ENCODE peak calls at places on chromosomes 16 and 17, in four cellular contexts. T, B, X and G are unnamed samples.

GRCh38 chr17:76368545-76368944 is 14.8 kb upstream of the PRPSAP1 start:
- DNase-seq in X (no peak), B (peak; percentile 45), T (no peak), G (no peak)

GRCh38 chr17:69466905-69467630 is 52.6 kb downstream of the MAP2K6 start:
- DNase-seq in B (peak; percentile 78), X (no peak), T (no peak), G (no peak)

GRCh38 chr16:2032285-2033056 is 5.8 kb downstream of the NHERF2 start:
- DNase-seq in B (peak; percentile 56), X (no peak), T (no peak), G (no peak)

GRCh38 chr16:22632621-22633020 is 121.9 kb downstream of the NPIPB5 start:
- DNase-seq in T (no peak), X (no peak), B (no peak), G (no peak)

GRCh38 chr16:55257971-55258613 is 65.9 kb upstream of the IRX6 start:
- DNase-seq in T (peak; percentile 60), B (peak; percentile 27), X (peak; percentile 89), G (no peak)

GRCh38 chr17:65166785-65167184 is 29.6 kb downstream of the RGS9 start:
- DNase-seq in X (no peak), B (no peak), T (no peak), G (no peak)

GRCh38 chr16:59369523-59369922 is 635.4 kb upstream of the GOT2 start:
- DNase-seq in B (no peak), T (no peak), X (no peak), G (no peak)

GRCh38 chr17:82384730-82385429 is 13.3 kb downstream of the UTS2R start:
- DNase-seq in T (peak; percentile 85), B (peak; percentile 31), X (peak; percentile 89), G (no peak)

GRCh38 chr16:81940781-81941560 is 70.3 kb downstream of the SDR42E1 start:
- DNase-seq in X (no peak), B (peak; percentile 87), T (no peak), G (no peak)

GRCh38 chr16:46916980-46917379 is 32.8 kb downstream of the GPT2 start:
- DNase-seq in X (no peak), B (no peak), T (no peak), G (no peak)

GRCh38 chr17:18910326-18910725 is 41.6 kb upstream of the SLC5A10 start:
- DNase-seq in X (no peak), B (no peak), T (no peak), G (no peak)

GRCh38 chr17:69433093-69433492 is 18.6 kb downstream of the MAP2K6 start:
- DNase-seq in B (no peak), T (no peak), X (no peak), G (no peak)

GRCh38 chr17:32927724-32928526 is at the start of gene TMEM98:
- DNase-seq in B (peak; percentile 42), X (peak; percentile 91), T (peak; percentile 43), G (no peak)

GRCh38 chr16:28821874-28822519 is 802 bp upstream of the ATXN2L start:
- DNase-seq in B (no peak), X (no peak), T (no peak), G (no peak)

GRCh38 chr17:82314012-82314720 is 3.2 kb downstream of the CD7 start:
- DNase-seq in X (no peak), T (no peak), B (no peak), G (peak; percentile 19)

GRCh38 chr16:11630230-11631056 is 37.8 kb upstream of the SNN start:
- DNase-seq in T (no peak), X (no peak), B (no peak), G (no peak)

GRCh38 chr16:85209526-85210121 is 97.4 kb upstream of the CIBAR2 start:
- DNase-seq in B (no peak), X (peak; percentile 80), T (no peak), G (no peak)

GRCh38 chr17:68035131-68035522 is 408 bp upstream of the KPNA2 start:
- DNase-seq in B (no peak), X (peak; percentile 95), T (peak; percentile 94), G (peak; percentile 91)

GRCh38 chr17:75032896-75033294 is 13.9 kb downstream of the ATP5PD start:
- DNase-seq in T (no peak), B (no peak), X (no peak), G (no peak)

GRCh38 chr17:41553987-41554680 is 17.7 kb downstream of the KRT9 start:
- DNase-seq in B (no peak), T (no peak), X (no peak), G (no peak)

GRCh38 chr16:27428035-27428785 is 26.2 kb downstream of the IL21R start:
- DNase-seq in X (no peak), T (no peak), B (no peak), G (peak; percentile 45)

GRCh38 chr17:65559802-65560627 is 1.4 kb downstream of the AXIN2 start:
- DNase-seq in T (peak; percentile 30), B (peak; percentile 30), X (peak; percentile 88), G (peak; percentile 39)

GRCh38 chr16:48496571-48497095 is 111.4 kb upstream of the SIAH1 start:
- DNase-seq in T (no peak), B (no peak), X (peak; percentile 84), G (no peak)

GRCh38 chr16:71185366-71185765 is 45.2 kb downstream of the HYDIN start:
- DNase-seq in T (no peak), B (peak; percentile 1), X (no peak), G (no peak)

GRCh38 chr16:65938083-65938482 is 428.4 kb upstream of the CDH5 start:
- DNase-seq in X (no peak), T (no peak), B (no peak), G (no peak)

GRCh38 chr16:58563235-58563634 is 47.9 kb downstream of the SETD6 start:
- DNase-seq in T (no peak), B (peak; percentile 77), X (no peak), G (no peak)

GRCh38 chr17:40646791-40647548 is 648 bp downstream of the SMARCE1 start:
- DNase-seq in T (no peak), B (peak; percentile 69), X (no peak), G (no peak)

GRCh38 chr16:86502856-86503748 is 7.2 kb upstream of the FOXF1 start:
- DNase-seq in B (no peak), T (no peak), X (no peak), G (no peak)

GRCh38 chr16:24972608-24973220 is 42.5 kb downstream of the ARHGAP17 start:
- DNase-seq in B (no peak), X (no peak), T (no peak), G (no peak)

GRCh38 chr17:30720013-30720471 is 104.5 kb downstream of the CRLF3 start:
- DNase-seq in X (no peak), T (peak; percentile 15), B (no peak), G (no peak)

GRCh38 chr16:67417333-67418061 is 1.2 kb upstream of the ZDHHC1 start:
- DNase-seq in T (no peak), B (no peak), X (no peak), G (no peak)

GRCh38 chr16:67413978-67414891 is 2.0 kb downstream of the ZDHHC1 start:
- DNase-seq in B (no peak), X (no peak), T (no peak), G (no peak)

GRCh38 chr16:67419502-67419901 is 3.2 kb upstream of the ZDHHC1 start:
- DNase-seq in T (no peak), B (no peak), X (no peak), G (no peak)

GRCh38 chr16:67419931-67420330 is 3.7 kb upstream of the ZDHHC1 start:
- DNase-seq in B (no peak), T (no peak), X (no peak), G (no peak)

GRCh38 chr16:67415872-67416793 is at the start of gene ZDHHC1:
- DNase-seq in T (peak; percentile 76), X (peak; percentile 96), B (peak; percentile 74), G (peak; percentile 50)
- TF ChIP-seq CTCF in T (no peak), X (peak; percentile 71), B (no peak), G (no peak)

DNA sequence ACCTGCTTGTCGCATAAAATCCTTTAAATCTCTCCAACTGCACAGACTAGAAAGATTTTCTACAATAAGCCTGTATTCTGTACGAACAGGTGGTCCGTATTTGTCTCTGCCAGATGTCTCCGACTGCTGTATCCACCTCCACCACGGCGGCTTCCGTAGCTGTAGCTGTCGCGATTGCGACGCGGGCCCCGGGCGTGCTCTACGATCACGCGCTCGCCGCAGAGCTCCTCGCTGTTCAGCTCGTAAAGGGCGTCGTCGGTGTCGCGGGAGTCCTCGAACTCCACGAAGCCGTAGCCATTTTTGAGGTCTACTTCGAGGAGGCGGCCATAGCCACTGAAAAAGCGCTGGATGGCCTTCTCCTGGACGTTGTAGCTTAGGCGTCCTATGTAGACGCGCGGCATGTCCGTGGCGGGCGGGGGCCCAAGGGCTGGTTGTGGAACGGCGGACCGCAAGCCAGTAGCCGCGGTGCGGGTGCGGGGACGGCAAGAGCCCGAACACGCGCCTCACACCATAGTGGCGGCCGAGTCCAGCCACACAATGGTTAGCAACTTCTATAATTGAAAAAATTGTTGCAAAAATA is 36.1 kb downstream of the ZNF624 start:
- DNase-seq in X (peak; percentile 70), T (no peak), B (no peak), G (no peak)
- H3K9me3 ChIP-seq in X (peaks cover 52% of the 10 kb centered on the region), T (peaks cover 92% of the 10 kb centered on the region), B (no peaks in the 10 kb centered on the region), G (peaks cover 16% of the 10 kb centered on the region)

GRCh38 chr17:48048321-48049140 is at the start of gene NFE2L1:
- DNase-seq in X (peak; percentile 96), B (peak; percentile 90), T (peak; percentile 90), G (no peak)

GRCh38 chr17:48046296-48046695 is 1.9 kb upstream of the NFE2L1 start:
- DNase-seq in B (no peak), T (no peak), X (no peak), G (no peak)

GRCh38 chr17:48047113-48047740 is 932 bp upstream of the NFE2L1 start:
- DNase-seq in T (no peak), X (no peak), B (peak; percentile 22), G (no peak)

GRCh38 chr17:48045270-48046001 is 2.7 kb upstream of the NFE2L1 start:
- DNase-seq in X (no peak), T (no peak), B (peak; percentile 48), G (no peak)

DNA sequence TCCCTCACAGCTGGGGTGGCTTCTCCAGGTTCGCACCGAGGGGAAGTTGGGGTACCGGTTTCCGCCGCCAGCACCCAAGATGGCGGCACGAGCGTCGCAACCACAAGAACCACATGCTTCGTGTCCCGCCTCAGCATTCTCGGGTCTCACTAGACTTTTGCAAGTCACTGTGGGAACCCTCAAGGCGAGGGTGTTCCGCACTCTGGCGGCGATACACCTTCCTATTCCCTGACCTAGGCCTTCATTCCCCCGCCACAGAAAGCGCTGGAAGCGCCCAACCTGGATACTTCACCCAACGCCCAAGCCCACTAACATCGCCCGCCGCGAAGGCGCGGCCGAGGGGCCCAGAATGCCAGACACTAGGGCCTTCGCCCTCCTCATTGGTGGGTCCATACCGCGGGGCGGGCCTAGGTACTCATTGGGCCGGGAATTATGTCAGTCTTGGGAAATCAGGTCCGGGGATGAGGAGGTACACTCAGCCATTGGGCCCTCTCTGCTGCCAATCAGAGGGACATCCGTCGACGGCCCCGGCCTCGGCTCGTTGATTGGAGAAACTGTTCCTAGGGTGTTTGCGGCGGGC is 328 bp upstream of the NFE2L1 start:
- DNase-seq in B (peak; percentile 100), X (peak; percentile 96), T (peak; percentile 99), G (peak; percentile 96)
- TF ChIP-seq CTCF in B (no peak), X (no peak), T (no peak), G (no peak)

DNA sequence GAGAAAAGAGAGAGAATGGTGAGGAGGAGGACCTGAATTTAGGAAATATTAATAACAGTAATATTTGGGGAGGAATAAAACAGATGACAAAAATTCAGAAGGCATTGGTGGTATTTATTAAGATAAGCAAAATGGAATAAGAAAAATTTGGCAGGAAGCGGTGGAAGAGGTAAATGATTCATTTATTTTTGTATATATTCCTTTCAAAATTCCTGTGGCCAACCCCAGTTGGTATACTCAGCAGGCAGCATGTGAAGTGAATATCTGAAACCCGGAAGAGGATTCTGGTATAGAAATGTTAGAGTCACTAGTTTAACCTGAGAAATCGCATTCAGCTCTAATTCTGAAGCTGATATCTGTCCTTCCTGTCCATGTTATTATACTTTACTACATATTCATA is 792.0 kb downstream of the KCNJ2 start:
- DNase-seq in X (no peak), B (peak; percentile 74), T (no peak), G (no peak)
- H3K9me3 ChIP-seq in X (no peaks in the 10 kb centered on the region), B (no peaks in the 10 kb centered on the region), T (peaks cover 8% of the 10 kb centered on the region), G (no peaks in the 10 kb centered on the region)